ENCODE peak calls at places on chromosomes 3 and 15, in five cellular contexts. One of them, this sample, is unnamed.

GRCh38 chr15:43370310-43370974 is 401 bp downstream of the ZSCAN29 start:
- DNase-seq in HEK293T: peak
- DNase-seq in CD4-positive, alpha-beta T cell: no peak
- DNase-seq in fibroblast of mammary gland: peak
- DNase-seq in upper lobe of right lung: no peak
- DNase-seq in this sample: no peak

GRCh38 chr3:150202696-150203095 is 205.4 kb upstream of the TSC22D2 start:
- DNase-seq in HEK293T: no peak
- DNase-seq in fibroblast of mammary gland: peak
- DNase-seq in CD4-positive, alpha-beta T cell: no peak
- DNase-seq in upper lobe of right lung: no peak
- DNase-seq in this sample: no peak

GRCh38 chr3:25376346-25376745 is 51.7 kb upstream of the RARB start:
- DNase-seq in HEK293T: no peak
- DNase-seq in CD4-positive, alpha-beta T cell: no peak
- DNase-seq in upper lobe of right lung: no peak
- DNase-seq in fibroblast of mammary gland: no peak
- DNase-seq in this sample: no peak

GRCh38 chr3:168249048-168249538 is 153.4 kb upstream of the GOLIM4 start:
- DNase-seq in fibroblast of mammary gland: peak
- DNase-seq in upper lobe of right lung: no peak
- DNase-seq in CD4-positive, alpha-beta T cell: no peak
- DNase-seq in HEK293T: peak
- DNase-seq in this sample: no peak

GRCh38 chr3:89787995-89788394 is 680.6 kb downstream of the EPHA3 start:
- DNase-seq in fibroblast of mammary gland: no peak
- DNase-seq in CD4-positive, alpha-beta T cell: no peak
- DNase-seq in HEK293T: no peak
- DNase-seq in upper lobe of right lung: no peak
- DNase-seq in this sample: no peak

GRCh38 chr3:128081226-128081625 is 29.0 kb downstream of the SEC61A1 start:
- DNase-seq in upper lobe of right lung: peak
- DNase-seq in HEK293T: no peak
- DNase-seq in CD4-positive, alpha-beta T cell: no peak
- DNase-seq in fibroblast of mammary gland: no peak
- DNase-seq in this sample: no peak

GRCh38 chr3:183061431-183062172 is 37.7 kb downstream of the MCCC1 start:
- DNase-seq in HEK293T: no peak
- DNase-seq in upper lobe of right lung: no peak
- DNase-seq in fibroblast of mammary gland: no peak
- DNase-seq in CD4-positive, alpha-beta T cell: no peak
- DNase-seq in this sample: no peak

GRCh38 chr15:100256096-100256984 is 85.4 kb downstream of the ADAMTS17 start:
- DNase-seq in fibroblast of mammary gland: no peak
- DNase-seq in HEK293T: no peak
- DNase-seq in CD4-positive, alpha-beta T cell: no peak
- DNase-seq in upper lobe of right lung: no peak
- DNase-seq in this sample: no peak

GRCh38 chr3:79018671-79019136 is 749.1 kb downstream of the ROBO1 start:
- DNase-seq in CD4-positive, alpha-beta T cell: no peak
- DNase-seq in HEK293T: no peak
- DNase-seq in fibroblast of mammary gland: peak
- DNase-seq in upper lobe of right lung: peak
- DNase-seq in this sample: peak

GRCh38 chr15:58431221-58432149 is at the start of gene LIPC:
- DNase-seq in fibroblast of mammary gland: no peak
- DNase-seq in upper lobe of right lung: no peak
- DNase-seq in HEK293T: no peak
- DNase-seq in CD4-positive, alpha-beta T cell: no peak
- DNase-seq in this sample: no peak